ENCODE peak calls at places on chromosomes 2 and 18, in nine cellular contexts. F is SK-N-SH, Q is fibroblast of lung, I is hepatocyte, X is neuronal stem cell, W is HCT116, M is mammary epithelial cell, P is GM23248, L is astrocyte. B is an unnamed sample.

GRCh38 chr18:35827275-35827929 is 145.1 kb upstream of the RMP24 start:
- DNase-seq in F (no peak), Q (no peak), I (no peak), X (no peak), W (no peak), M (peak; percentile 5), P (no peak), L (no peak), B (no peak)

GRCh38 chr18:22470511-22471181 is 52.9 kb upstream of the CTAGE1 start:
- DNase-seq in F (no peak), Q (peak; percentile 91), I (peak; percentile 33), X (no peak), W (no peak), M (no peak), P (peak; percentile 23), L (peak; percentile 85), B (no peak)

GRCh38 chr2:233063269-233063975 is 3.3 kb downstream of the INPP5D start:
- DNase-seq in F (no peak), Q (no peak), I (no peak), X (no peak), W (no peak), M (no peak), P (no peak), L (no peak), B (no peak)

GRCh38 chr2:25685741-25686140 is 12.4 kb upstream of the DTNB start:
- DNase-seq in F (no peak), Q (no peak), I (no peak), X (no peak), W (no peak), M (no peak), P (no peak), L (no peak), B (no peak)

GRCh38 chr2:169108098-169108884 is 38.9 kb downstream of the DHRS9 start:
- DNase-seq in F (no peak), Q (no peak), I (no peak), X (no peak), W (no peak), M (no peak), P (no peak), L (no peak), B (no peak)

GRCh38 chr18:77736817-77737216 is 487.2 kb downstream of the GALR1 start:
- DNase-seq in F (no peak), Q (no peak), I (no peak), X (no peak), W (no peak), M (no peak), P (no peak), L (no peak), B (no peak)

GRCh38 chr2:9226458-9227380 is 20.1 kb downstream of the ASAP2 start:
- DNase-seq in F (no peak), Q (no peak), I (no peak), X (no peak), W (no peak), M (no peak), P (no peak), L (no peak), B (no peak)

GRCh38 chr2:114442545-114442944 is at the start of gene DPP10:
- DNase-seq in F (no peak), Q (peak; percentile 1), I (peak; percentile 66), X (peak; percentile 82), W (no peak), M (no peak), P (peak; percentile 4), L (no peak), B (peak; percentile 38)

GRCh38 chr2:58896600-58896999 is 655.5 kb upstream of the FANCL start:
- DNase-seq in F (no peak), Q (peak; percentile 61), I (no peak), X (no peak), W (no peak), M (no peak), P (peak; percentile 47), L (peak; percentile 62), B (no peak)

GRCh38 chr2:120986898-120987650 is 251.4 kb downstream of the GLI2 start:
- DNase-seq in F (peak; percentile 8), Q (no peak), I (no peak), X (no peak), W (no peak), M (no peak), P (no peak), L (no peak), B (no peak)

GRCh38 chr2:34387536-34387935 is 788.4 kb upstream of the FAM98A start:
- DNase-seq in F (no peak), Q (no peak), I (no peak), X (no peak), W (no peak), M (no peak), P (no peak), L (no peak), B (no peak)

GRCh38 chr2:127826047-127826446 is 15.1 kb upstream of the WDR33 start:
- DNase-seq in F (no peak), Q (no peak), I (no peak), X (no peak), W (no peak), M (no peak), P (no peak), L (peak; percentile 23), B (no peak)

GRCh38 chr2:64698668-64699444 is 45.1 kb upstream of the SERTAD2 start:
- DNase-seq in F (no peak), Q (peak; percentile 80), I (peak; percentile 29), X (no peak), W (peak; percentile 24), M (peak; percentile 80), P (peak; percentile 94), L (peak; percentile 96), B (no peak)
- H3K27ac ChIP-seq in F (peak overlapping the region; percentile 73), Q (peak overlapping the region; percentile 30), I (peak overlapping the region; percentile 53), X (no peak overlapping the region), W (no peak overlapping the region), M (no peak overlapping the region), P (peak overlapping the region; percentile 70), L (peak overlapping the region; percentile 75), B (no peak overlapping the region)

GRCh38 chr18:75048776-75049454 is 160.0 kb downstream of the PTGR3 start:
- DNase-seq in F (no peak), Q (no peak), I (no peak), X (no peak), W (no peak), M (no peak), P (no peak), L (no peak), B (no peak)
- H2AFZ ChIP-seq in F (no peak overlapping the region), Q (no peak overlapping the region), I (no peak overlapping the region), X (no peak overlapping the region), W (no peak overlapping the region), M (no peak overlapping the region), P (no peak overlapping the region), L (no peak overlapping the region), B (no peak overlapping the region)

DNA sequence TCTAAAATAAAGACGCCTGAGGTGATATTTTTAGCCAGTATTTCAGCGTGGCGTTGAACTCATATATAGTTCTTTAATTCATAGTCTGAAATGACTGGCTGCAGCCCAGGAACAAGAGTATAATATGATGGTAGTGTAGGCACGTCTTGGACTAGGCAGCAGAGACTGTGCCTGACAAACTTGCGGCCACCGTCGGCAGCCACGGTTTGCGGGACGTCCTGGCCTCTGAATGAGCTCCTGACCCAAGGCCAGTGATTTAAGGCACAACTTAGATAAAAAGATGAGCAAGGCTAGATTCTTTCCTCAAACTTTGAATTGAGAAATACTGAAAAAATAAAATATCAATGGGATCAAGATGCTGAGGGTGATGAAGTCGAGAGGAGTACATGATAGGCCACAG is 40.0 kb downstream of the MYO1B start:
- DNase-seq in F (no peak), Q (no peak), I (no peak), X (no peak), W (no peak), M (no peak), P (no peak), L (no peak), B (no peak)
- H3K36me3 ChIP-seq in F (peaks cover 14% of the 10 kb centered on the region), Q (peaks cover 3% of the 10 kb centered on the region), I (no peaks in the 10 kb centered on the region), X (peaks cover 2% of the 10 kb centered on the region), W (no peaks in the 10 kb centered on the region), M (peaks cover 29% of the 10 kb centered on the region), P (peaks cover 33% of the 10 kb centered on the region), L (peaks cover 11% of the 10 kb centered on the region), B (no peaks in the 10 kb centered on the region)

GRCh38 chr2:237685408-237685807 is 58.0 kb downstream of the LRRFIP1 start:
- DNase-seq in F (no peak), Q (no peak), I (no peak), X (no peak), W (no peak), M (no peak), P (peak; percentile 56), L (no peak), B (no peak)

GRCh38 chr2:237689569-237690131 is 62.3 kb downstream of the LRRFIP1 start:
- DNase-seq in F (no peak), Q (no peak), I (no peak), X (no peak), W (no peak), M (no peak), P (peak; percentile 53), L (no peak), B (peak; percentile 59)

GRCh38 chr2:237687666-237688065 is 60.3 kb downstream of the LRRFIP1 start:
- DNase-seq in F (peak; percentile 58), Q (peak; percentile 100), I (peak; percentile 66), X (no peak), W (no peak), M (peak; percentile 99), P (peak; percentile 100), L (peak; percentile 100), B (no peak)

GRCh38 chr2:237688081-237688480 is 60.7 kb downstream of the LRRFIP1 start:
- DNase-seq in F (no peak), Q (no peak), I (no peak), X (no peak), W (no peak), M (no peak), P (no peak), L (no peak), B (no peak)

DNA sequence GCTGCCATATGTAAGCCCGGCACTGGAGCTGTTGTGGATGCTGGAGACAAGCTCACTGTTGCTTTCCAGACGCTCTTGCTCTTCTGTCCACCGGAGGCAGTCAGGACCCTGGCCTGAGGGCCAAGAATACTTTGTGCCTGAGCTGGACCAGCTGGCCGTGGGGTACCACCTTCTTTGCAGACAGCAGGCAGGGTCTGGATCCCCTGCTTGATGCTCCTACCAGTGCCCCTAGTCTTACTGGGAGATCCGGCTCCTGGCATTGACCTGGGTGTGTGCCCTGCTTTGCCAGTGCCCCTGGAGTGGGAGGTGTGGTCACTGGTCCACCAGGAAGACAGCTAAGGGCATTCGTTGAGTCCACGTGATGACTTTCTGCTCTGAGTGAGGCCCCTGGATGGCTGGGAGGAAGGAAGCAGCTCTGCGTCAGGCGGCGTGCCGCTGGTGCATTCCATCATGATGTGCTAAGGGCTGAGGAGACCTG is 59.3 kb downstream of the LRRFIP1 start:
- DNase-seq in F (no peak), Q (no peak), I (no peak), X (no peak), W (no peak), M (no peak), P (peak; percentile 52), L (peak; percentile 46), B (no peak)
- H3K27ac ChIP-seq in F (no peak overlapping the region), Q (peak overlapping the region; percentile 73), I (no peak overlapping the region), X (no peak overlapping the region), W (no peak overlapping the region), M (peak overlapping the region; percentile 98), P (peak overlapping the region; percentile 78), L (peak overlapping the region; percentile 99), B (no peak overlapping the region)

GRCh38 chr2:62196278-62196901 is 475 bp downstream of the B3GNT2 start:
- DNase-seq in F (peak; percentile 85), Q (no peak), I (peak; percentile 75), X (peak; percentile 48), W (no peak), M (peak; percentile 48), P (peak; percentile 34), L (no peak), B (peak; percentile 69)
- H2AFZ ChIP-seq in F (peak overlapping the region; percentile 91), Q (peak overlapping the region; percentile 88), I (peak overlapping the region; percentile 96), X (peak overlapping the region; percentile 99), W (no peak overlapping the region), M (peak overlapping the region; percentile 95), P (peak overlapping the region; percentile 91), L (peak overlapping the region; percentile 84), B (peak overlapping the region; percentile 98)

GRCh38 chr2:239673641-239674040 is 272.8 kb upstream of the HDAC4 start:
- DNase-seq in F (no peak), Q (no peak), I (no peak), X (no peak), W (no peak), M (no peak), P (no peak), L (no peak), B (no peak)
- H3K36me3 ChIP-seq in F (no peaks in the 10 kb centered on the region), Q (no peaks in the 10 kb centered on the region), I (no peaks in the 10 kb centered on the region), X (no peaks in the 10 kb centered on the region), W (no peaks in the 10 kb centered on the region), M (no peaks in the 10 kb centered on the region), P (no peaks in the 10 kb centered on the region), L (no peaks in the 10 kb centered on the region), B (no peaks in the 10 kb centered on the region)

B was measured in DND-41.